ENCODE peak calls at places on chromosomes 3 and 15, in ten cellular contexts. One of them, this sample, is unnamed. For H3K4me1, the result is how much of the 10 kb centered on the place peaks cover.

GRCh38 chr3:144375122-144375521 is 403.5 kb downstream of the DIPK2A start:
- DNase-seq in CD8-positive, alpha-beta memory T cell: no peak
- DNase-seq in mesenchymal stem cell: no peak
- DNase-seq in lower lobe of right lung: no peak
- DNase-seq in HCT116: no peak
- DNase-seq in stomach: no peak
- DNase-seq in heart right ventricle: no peak
- DNase-seq in A549: no peak
- DNase-seq in GM23338: no peak
- DNase-seq in MM.1S: no peak
- DNase-seq in this sample: no peak

GRCh38 chr3:151003772-151004127 is 31.2 kb upstream of the CLRN1 start:
- DNase-seq in MM.1S: no peak
- DNase-seq in A549: no peak
- DNase-seq in lower lobe of right lung: no peak
- DNase-seq in stomach: no peak
- DNase-seq in HCT116: no peak
- DNase-seq in GM23338: no peak
- DNase-seq in heart right ventricle: no peak
- DNase-seq in CD8-positive, alpha-beta memory T cell: no peak
- DNase-seq in mesenchymal stem cell: no peak
- DNase-seq in this sample: no peak

GRCh38 chr3:73432021-73432722 is 192.6 kb downstream of the PDZRN3 start:
- DNase-seq in GM23338: peak
- DNase-seq in MM.1S: peak
- DNase-seq in stomach: no peak
- DNase-seq in heart right ventricle: no peak
- DNase-seq in CD8-positive, alpha-beta memory T cell: no peak
- DNase-seq in mesenchymal stem cell: peak
- DNase-seq in HCT116: peak
- DNase-seq in lower lobe of right lung: no peak
- DNase-seq in A549: peak
- DNase-seq in this sample: no peak

GRCh38 chr15:79053894-79054293 is 36.7 kb downstream of the RASGRF1 start:
- DNase-seq in MM.1S: no peak
- DNase-seq in GM23338: no peak
- DNase-seq in mesenchymal stem cell: no peak
- DNase-seq in lower lobe of right lung: no peak
- DNase-seq in heart right ventricle: no peak
- DNase-seq in A549: no peak
- DNase-seq in CD8-positive, alpha-beta memory T cell: no peak
- DNase-seq in stomach: no peak
- DNase-seq in HCT116: no peak
- DNase-seq in this sample: no peak

GRCh38 chr3:40120816-40121215 is 188.7 kb upstream of the EIF1B start:
- DNase-seq in CD8-positive, alpha-beta memory T cell: no peak
- DNase-seq in MM.1S: no peak
- DNase-seq in lower lobe of right lung: no peak
- DNase-seq in mesenchymal stem cell: peak
- DNase-seq in heart right ventricle: no peak
- DNase-seq in stomach: no peak
- DNase-seq in HCT116: no peak
- DNase-seq in A549: no peak
- DNase-seq in GM23338: no peak
- DNase-seq in this sample: no peak

GRCh38 chr3:45426161-45426560 is 37.8 kb downstream of the LARS2 start:
- DNase-seq in CD8-positive, alpha-beta memory T cell: no peak
- DNase-seq in GM23338: peak
- DNase-seq in MM.1S: no peak
- DNase-seq in mesenchymal stem cell: no peak
- DNase-seq in heart right ventricle: no peak
- DNase-seq in HCT116: no peak
- DNase-seq in A549: no peak
- DNase-seq in lower lobe of right lung: peak
- DNase-seq in stomach: no peak
- DNase-seq in this sample: no peak

GRCh38 chr3:45603226-45603625 is 8.7 kb downstream of the LIMD1 start:
- DNase-seq in lower lobe of right lung: no peak
- DNase-seq in mesenchymal stem cell: no peak
- DNase-seq in CD8-positive, alpha-beta memory T cell: no peak
- DNase-seq in HCT116: no peak
- DNase-seq in GM23338: no peak
- DNase-seq in stomach: no peak
- DNase-seq in MM.1S: no peak
- DNase-seq in A549: no peak
- DNase-seq in heart right ventricle: no peak
- DNase-seq in this sample: no peak

GRCh38 chr15:61742591-61742990 is 317.7 kb downstream of the VPS13C start:
- DNase-seq in stomach: no peak
- DNase-seq in HCT116: no peak
- DNase-seq in CD8-positive, alpha-beta memory T cell: no peak
- DNase-seq in MM.1S: no peak
- DNase-seq in mesenchymal stem cell: no peak
- DNase-seq in A549: no peak
- DNase-seq in GM23338: no peak
- DNase-seq in heart right ventricle: no peak
- DNase-seq in lower lobe of right lung: no peak
- DNase-seq in this sample: no peak

GRCh38 chr3:134620476-134621115 is 30.2 kb downstream of the KY start:
- DNase-seq in GM23338: no peak
- DNase-seq in HCT116: no peak
- DNase-seq in A549: no peak
- DNase-seq in heart right ventricle: no peak
- DNase-seq in mesenchymal stem cell: no peak
- DNase-seq in MM.1S: no peak
- DNase-seq in lower lobe of right lung: no peak
- DNase-seq in stomach: peak
- DNase-seq in CD8-positive, alpha-beta memory T cell: no peak
- DNase-seq in this sample: no peak

GRCh38 chr3:45100998-45101407 is 45.2 kb downstream of the CDCP1 start:
- DNase-seq in mesenchymal stem cell: peak
- DNase-seq in lower lobe of right lung: no peak
- DNase-seq in stomach: no peak
- DNase-seq in MM.1S: peak
- DNase-seq in GM23338: no peak
- DNase-seq in A549: no peak
- DNase-seq in HCT116: no peak
- DNase-seq in heart right ventricle: no peak
- DNase-seq in CD8-positive, alpha-beta memory T cell: no peak
- DNase-seq in this sample: no peak

GRCh38 chr3:197466586-197467399 is 89.0 kb downstream of the BDH1 start:
- DNase-seq in lower lobe of right lung: no peak
- DNase-seq in heart right ventricle: no peak
- DNase-seq in CD8-positive, alpha-beta memory T cell: no peak
- DNase-seq in MM.1S: no peak
- DNase-seq in HCT116: no peak
- DNase-seq in stomach: no peak
- DNase-seq in GM23338: no peak
- DNase-seq in A549: peak
- DNase-seq in mesenchymal stem cell: peak
- DNase-seq in this sample: no peak

GRCh38 chr3:197465996-197466549 is 89.7 kb downstream of the BDH1 start:
- DNase-seq in MM.1S: no peak
- DNase-seq in stomach: peak
- DNase-seq in mesenchymal stem cell: peak
- DNase-seq in CD8-positive, alpha-beta memory T cell: no peak
- DNase-seq in lower lobe of right lung: no peak
- DNase-seq in heart right ventricle: no peak
- DNase-seq in GM23338: no peak
- DNase-seq in A549: no peak
- DNase-seq in HCT116: no peak
- DNase-seq in this sample: no peak

GRCh38 chr3:197468866-197469382 is 86.8 kb downstream of the BDH1 start:
- DNase-seq in stomach: peak
- DNase-seq in mesenchymal stem cell: peak
- DNase-seq in GM23338: no peak
- DNase-seq in heart right ventricle: no peak
- DNase-seq in CD8-positive, alpha-beta memory T cell: no peak
- DNase-seq in A549: peak
- DNase-seq in lower lobe of right lung: no peak
- DNase-seq in HCT116: no peak
- DNase-seq in MM.1S: no peak
- DNase-seq in this sample: no peak

GRCh38 chr3:197465197-197465995 is 90.4 kb downstream of the BDH1 start:
- DNase-seq in stomach: no peak
- DNase-seq in HCT116: no peak
- DNase-seq in lower lobe of right lung: no peak
- DNase-seq in MM.1S: no peak
- DNase-seq in heart right ventricle: no peak
- DNase-seq in A549: no peak
- DNase-seq in GM23338: no peak
- DNase-seq in CD8-positive, alpha-beta memory T cell: no peak
- DNase-seq in mesenchymal stem cell: peak
- DNase-seq in this sample: no peak

DNA sequence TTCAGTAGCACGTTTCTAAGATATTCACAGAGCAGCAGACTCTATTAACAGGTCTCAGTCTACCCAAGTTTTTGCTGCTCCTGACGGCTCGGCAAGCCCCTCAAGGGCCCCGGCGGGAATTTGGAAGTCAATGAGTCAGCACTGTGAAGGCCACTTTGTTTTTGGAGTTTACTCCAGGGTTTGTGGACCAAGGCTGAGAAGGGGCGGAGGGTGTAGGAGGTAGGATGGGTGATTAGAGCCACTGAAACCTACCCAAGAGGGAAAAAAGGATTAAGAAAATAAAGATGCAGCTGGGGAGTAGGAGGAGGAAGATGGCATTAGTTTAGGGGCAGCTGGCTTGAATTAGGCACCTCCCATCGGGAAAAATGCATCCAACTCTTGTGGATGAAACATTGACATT is 87.6 kb downstream of the BDH1 start:
- DNase-seq in A549: no peak
- DNase-seq in mesenchymal stem cell: no peak
- DNase-seq in MM.1S: no peak
- DNase-seq in GM23338: no peak
- DNase-seq in stomach: no peak
- DNase-seq in heart right ventricle: no peak
- DNase-seq in CD8-positive, alpha-beta memory T cell: no peak
- DNase-seq in HCT116: no peak
- DNase-seq in lower lobe of right lung: no peak
- DNase-seq in this sample: no peak
- H3K27ac ChIP-seq in A549: peak
- H3K27ac ChIP-seq in mesenchymal stem cell: no peak
- H3K27ac ChIP-seq in MM.1S: no peak
- H3K27ac ChIP-seq in GM23338: no peak
- H3K27ac ChIP-seq in stomach: no peak
- H3K27ac ChIP-seq in heart right ventricle: no peak
- H3K27ac ChIP-seq in CD8-positive, alpha-beta memory T cell: no peak
- H3K27ac ChIP-seq in HCT116: no peak
- H3K27ac ChIP-seq in lower lobe of right lung: no peak
- H3K27ac ChIP-seq in this sample: no peak

GRCh38 chr15:51438526-51438925 is 97.1 kb downstream of the GLDN start:
- DNase-seq in heart right ventricle: no peak
- DNase-seq in mesenchymal stem cell: no peak
- DNase-seq in GM23338: no peak
- DNase-seq in lower lobe of right lung: no peak
- DNase-seq in stomach: no peak
- DNase-seq in MM.1S: no peak
- DNase-seq in A549: no peak
- DNase-seq in CD8-positive, alpha-beta memory T cell: no peak
- DNase-seq in HCT116: no peak
- DNase-seq in this sample: no peak
- H3K4me3 ChIP-seq in heart right ventricle: no peak
- H3K4me3 ChIP-seq in mesenchymal stem cell: no peak
- H3K4me3 ChIP-seq in GM23338: no peak
- H3K4me3 ChIP-seq in lower lobe of right lung: no peak
- H3K4me3 ChIP-seq in stomach: no peak
- H3K4me3 ChIP-seq in MM.1S: no peak
- H3K4me3 ChIP-seq in A549: no peak
- H3K4me3 ChIP-seq in CD8-positive, alpha-beta memory T cell: no peak
- H3K4me3 ChIP-seq in HCT116: no peak
- H3K4me3 ChIP-seq in this sample: no peak

GRCh38 chr3:188052229-188052965 is 101.6 kb upstream of the LPP start:
- DNase-seq in CD8-positive, alpha-beta memory T cell: no peak
- DNase-seq in A549: no peak
- DNase-seq in heart right ventricle: peak
- DNase-seq in stomach: peak
- DNase-seq in lower lobe of right lung: peak
- DNase-seq in MM.1S: no peak
- DNase-seq in HCT116: no peak
- DNase-seq in GM23338: peak
- DNase-seq in mesenchymal stem cell: no peak
- DNase-seq in this sample: no peak

GRCh38 chr3:188053710-188054379 is 100.1 kb upstream of the LPP start:
- DNase-seq in stomach: no peak
- DNase-seq in mesenchymal stem cell: no peak
- DNase-seq in lower lobe of right lung: no peak
- DNase-seq in CD8-positive, alpha-beta memory T cell: no peak
- DNase-seq in MM.1S: no peak
- DNase-seq in HCT116: no peak
- DNase-seq in GM23338: no peak
- DNase-seq in A549: no peak
- DNase-seq in heart right ventricle: no peak
- DNase-seq in this sample: no peak

GRCh38 chr3:188052966-188053340 is 101.0 kb upstream of the LPP start:
- DNase-seq in GM23338: no peak
- DNase-seq in heart right ventricle: no peak
- DNase-seq in MM.1S: no peak
- DNase-seq in mesenchymal stem cell: no peak
- DNase-seq in A549: no peak
- DNase-seq in HCT116: no peak
- DNase-seq in lower lobe of right lung: no peak
- DNase-seq in CD8-positive, alpha-beta memory T cell: no peak
- DNase-seq in stomach: no peak
- DNase-seq in this sample: no peak

GRCh38 chr3:188049890-188050530 is 103.9 kb upstream of the LPP start:
- DNase-seq in mesenchymal stem cell: no peak
- DNase-seq in HCT116: no peak
- DNase-seq in heart right ventricle: no peak
- DNase-seq in lower lobe of right lung: no peak
- DNase-seq in MM.1S: no peak
- DNase-seq in GM23338: no peak
- DNase-seq in CD8-positive, alpha-beta memory T cell: peak
- DNase-seq in A549: no peak
- DNase-seq in stomach: no peak
- DNase-seq in this sample: no peak

GRCh38 chr3:188051801-188052228 is 102.1 kb upstream of the LPP start:
- DNase-seq in GM23338: peak
- DNase-seq in MM.1S: no peak
- DNase-seq in mesenchymal stem cell: no peak
- DNase-seq in HCT116: no peak
- DNase-seq in A549: no peak
- DNase-seq in heart right ventricle: peak
- DNase-seq in stomach: no peak
- DNase-seq in CD8-positive, alpha-beta memory T cell: no peak
- DNase-seq in lower lobe of right lung: no peak
- DNase-seq in this sample: no peak
- H3K4me1 ChIP-seq in GM23338: under half
- H3K4me1 ChIP-seq in MM.1S: under half
- H3K4me1 ChIP-seq in mesenchymal stem cell: under half
- H3K4me1 ChIP-seq in HCT116: under half
- H3K4me1 ChIP-seq in A549: under half
- H3K4me1 ChIP-seq in heart right ventricle: under half
- H3K4me1 ChIP-seq in stomach: under half
- H3K4me1 ChIP-seq in CD8-positive, alpha-beta memory T cell: under half
- H3K4me1 ChIP-seq in lower lobe of right lung: under half
- H3K4me1 ChIP-seq in this sample: under half

GRCh38 chr15:101145362-101145761 is 106.5 kb downstream of the CHSY1 start:
- DNase-seq in heart right ventricle: no peak
- DNase-seq in CD8-positive, alpha-beta memory T cell: no peak
- DNase-seq in mesenchymal stem cell: no peak
- DNase-seq in MM.1S: no peak
- DNase-seq in A549: no peak
- DNase-seq in lower lobe of right lung: peak
- DNase-seq in stomach: no peak
- DNase-seq in HCT116: no peak
- DNase-seq in GM23338: peak
- DNase-seq in this sample: no peak
- H3K27ac ChIP-seq in heart right ventricle: no peak
- H3K27ac ChIP-seq in CD8-positive, alpha-beta memory T cell: no peak
- H3K27ac ChIP-seq in mesenchymal stem cell: no peak
- H3K27ac ChIP-seq in MM.1S: no peak
- H3K27ac ChIP-seq in A549: no peak
- H3K27ac ChIP-seq in lower lobe of right lung: no peak
- H3K27ac ChIP-seq in stomach: no peak
- H3K27ac ChIP-seq in HCT116: no peak
- H3K27ac ChIP-seq in GM23338: no peak
- H3K27ac ChIP-seq in this sample: no peak